ENCODE peak calls at places on chromosomes 3 and 15, in five cellular contexts. Q, Y, Z, P and H are unnamed samples. For H3K27me3, the result is how much of the 10 kb centered on the place peaks cover.

GRCh38 chr15:101174152-101174920 is 77.5 kb downstream of the CHSY1 start:
- DNase-seq in Q (no peak), P (no peak), Y (no peak), Z (no peak), H (no peak)

GRCh38 chr15:68787609-68788264 is 33.0 kb downstream of the ANP32A start:
- DNase-seq in Z (no peak), Q (no peak), Y (no peak), P (no peak), H (no peak)

GRCh38 chr3:119639494-119640350 is 20.7 kb downstream of the POPDC2 start:
- DNase-seq in Z (no peak), Y (no peak), P (no peak), Q (no peak), H (no peak)

GRCh38 chr3:152365766-152366593 is 97.3 kb downstream of the MBNL1 start:
- DNase-seq in Q (peak), Z (no peak), Y (no peak), P (no peak), H (no peak)

GRCh38 chr15:62603757-62604156 is 438.7 kb upstream of the C2CD4B start:
- DNase-seq in P (no peak), Y (no peak), Z (no peak), Q (peak), H (no peak)

GRCh38 chr15:58842713-58843396 is 71.8 kb downstream of the MINDY2 start:
- DNase-seq in Y (no peak), Q (no peak), P (no peak), Z (no peak), H (no peak)

GRCh38 chr3:126634803-126635202 is 20.1 kb downstream of the TXNRD3 start:
- DNase-seq in Y (no peak), Q (no peak), Z (no peak), P (no peak), H (no peak)

GRCh38 chr15:101137312-101137940 is 114.4 kb downstream of the CHSY1 start:
- DNase-seq in Q (no peak), Y (no peak), P (no peak), Z (no peak), H (no peak)

GRCh38 chr15:92809064-92809879 is 90.9 kb upstream of the CHD2 start:
- DNase-seq in P (peak), Y (peak), Q (peak), Z (peak), H (peak)

GRCh38 chr3:3170998-3171397 is 8.5 kb downstream of the CRBN start:
- DNase-seq in Z (no peak), Y (no peak), Q (peak), P (no peak), H (no peak)

GRCh38 chr3:159996018-159996417 is 7.4 kb downstream of the IL12A start:
- DNase-seq in Y (no peak), Z (no peak), Q (peak), P (no peak), H (no peak)

GRCh38 chr15:74319596-74320357 is 47.7 kb downstream of the CYP11A1 start:
- DNase-seq in Z (no peak), Y (no peak), P (no peak), Q (no peak), H (no peak)

GRCh38 chr3:156497326-156497725 is 57.6 kb downstream of the SSR3 start:
- DNase-seq in P (no peak), Z (no peak), Y (no peak), Q (peak), H (no peak)

GRCh38 chr3:69948246-69948862 is 51.2 kb upstream of the SAMMSON start:
- DNase-seq in Z (no peak), Q (peak), P (no peak), Y (no peak), H (no peak)

GRCh38 chr3:182215881-182216280 is 504.2 kb downstream of the SOX2 start:
- DNase-seq in Y (no peak), Q (no peak), P (no peak), Z (no peak), H (no peak)

GRCh38 chr3:182216311-182216970 is 504.7 kb downstream of the SOX2 start:
- DNase-seq in Q (no peak), P (no peak), Y (no peak), Z (no peak), H (no peak)

GRCh38 chr3:182214406-182214805 is 502.7 kb downstream of the SOX2 start:
- DNase-seq in Y (no peak), Q (peak), Z (no peak), P (no peak), H (no peak)

DNA sequence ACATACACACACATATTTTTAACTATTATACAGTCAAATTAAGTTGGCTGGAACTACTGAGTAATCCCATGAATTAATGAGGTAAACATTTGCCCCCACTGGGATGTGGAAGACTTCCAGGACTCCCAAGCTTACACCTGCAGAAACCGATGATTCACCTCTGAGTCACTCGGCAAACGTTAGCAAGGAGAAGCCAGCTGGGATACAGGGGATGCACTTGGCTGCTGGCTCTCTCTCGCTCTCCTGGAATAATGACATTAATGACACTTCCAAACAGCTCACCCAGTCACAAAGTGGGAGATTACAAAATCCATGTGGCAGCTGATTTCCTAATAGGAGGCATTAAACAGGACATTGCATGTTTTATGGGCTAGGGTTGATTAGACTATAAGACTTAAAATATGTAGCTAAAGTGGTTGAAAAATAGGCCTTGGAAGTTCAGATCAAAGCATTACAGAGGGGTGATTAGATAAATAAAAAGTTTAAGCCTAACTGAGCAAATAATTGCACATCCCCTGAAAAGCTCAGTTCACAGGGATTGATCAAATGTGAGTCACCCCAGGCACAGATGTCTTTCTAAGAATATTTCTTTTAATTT is 500.9 kb downstream of the SOX2 start:
- DNase-seq in Q (peak), Y (peak), P (no peak), Z (no peak), H (peak)
- H3K27me3 ChIP-seq in Q (under half), Y (under half), P (under half), Z (under half), H (under half)

DNA sequence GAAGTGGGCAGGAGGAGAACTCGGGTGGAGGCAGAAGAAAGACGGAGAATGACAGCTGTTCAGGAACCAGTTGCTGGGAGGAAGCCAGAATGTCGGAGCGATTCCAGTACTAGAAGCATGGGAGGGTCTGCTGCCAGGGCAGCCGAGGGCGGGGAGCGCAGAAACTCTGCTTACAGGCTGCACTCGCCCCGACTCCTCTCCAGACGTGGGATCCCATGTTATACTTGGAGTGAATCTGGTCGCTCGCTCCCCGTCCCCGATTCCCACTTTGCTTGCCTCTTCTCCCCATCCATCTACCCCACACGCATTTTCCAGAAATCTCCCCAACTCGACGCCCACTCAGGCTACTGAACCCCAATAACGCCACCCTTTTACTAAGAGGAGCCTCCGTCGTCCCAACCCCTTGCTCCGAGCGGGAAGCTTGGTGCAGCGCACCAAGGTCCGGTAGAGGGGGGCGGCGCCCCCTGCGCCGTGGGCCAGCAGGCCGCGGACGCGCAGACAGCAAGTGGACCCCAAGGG is 655 bp downstream of the GATM start:
- DNase-seq in Z (no peak), P (no peak), Q (no peak), Y (peak), H (peak)
- H3K27me3 ChIP-seq in Z (under half), P (under half), Q (under half), Y (under half), H (under half)

GRCh38 chr3:113947372-113948014 is at the start of gene ZDHHC23:
- DNase-seq in Z (no peak), P (peak), Q (peak), Y (peak), H (peak)
- H3K27me3 ChIP-seq in Z (under half), P (under half), Q (under half), Y (under half), H (under half)

GRCh38 chr3:129001101-129001816 is at the start of gene EFCC1:
- DNase-seq in P (no peak), Y (peak), Q (peak), Z (no peak), H (peak)
- H3K27me3 ChIP-seq in P (under half), Y (under half), Q (half or more), Z (under half), H (under half)

GRCh38 chr15:34154725-34155204 is 52.9 kb downstream of the PGBD4 start:
- DNase-seq in Y (no peak), P (no peak), Q (peak), Z (no peak), H (no peak)
- H3K27me3 ChIP-seq in Y (under half), P (under half), Q (under half), Z (under half), H (under half)

GRCh38 chr15:95918525-95918924 is 412.0 kb upstream of the NR2F2 start:
- DNase-seq in P (no peak), Q (no peak), Z (no peak), Y (no peak), H (no peak)
- H3K27me3 ChIP-seq in P (under half), Q (under half), Z (under half), Y (under half), H (under half)

GRCh38 chr3:140050977-140051957 is 116.3 kb downstream of the CLSTN2 start:
- DNase-seq in Z (no peak), Y (no peak), Q (no peak), P (no peak), H (no peak)
- H3K27me3 ChIP-seq in Z (under half), Y (under half), Q (under half), P (under half), H (under half)

GRCh38 chr3:38990621-38991020 is 61.1 kb downstream of the SCN11A start:
- DNase-seq in Y (no peak), Q (peak), P (no peak), Z (no peak), H (no peak)
- H3K27me3 ChIP-seq in Y (under half), Q (under half), P (under half), Z (under half), H (under half)

GRCh38 chr3:13258986-13259514 is 161.1 kb downstream of the NUP210 start:
- DNase-seq in Q (no peak), P (no peak), Z (no peak), Y (no peak), H (no peak)
- H3K27me3 ChIP-seq in Q (under half), P (under half), Z (under half), Y (under half), H (under half)

GRCh38 chr3:194083253-194084224 is 52.4 kb upstream of the HES1 start:
- DNase-seq in P (no peak), Y (no peak), Z (no peak), Q (no peak), H (no peak)
- H3K27me3 ChIP-seq in P (under half), Y (under half), Z (under half), Q (under half), H (under half)